ENCODE peak calls at places on chromosomes 1 and 21, in five cellular contexts. X is GM12865; L is mesendoderm; B is stimulated activated CD8-positive, alpha-beta memory T cell treated with anti-CD3 and anti-CD28 coated beads, Interleukin-2, amount 100 ng/mL, for 1 hour; O is H54. M is an unnamed sample.

GRCh38 chr1:176058686-176059085 is 148.4 kb downstream of the COP1 start:
- DNase-seq in X (no peak), L (peak; percentile 53), B (no peak), O (no peak), M (no peak)

GRCh38 chr1:224381880-224382548 is 25.3 kb downstream of the CNIH4 start:
- DNase-seq in X (no peak), L (no peak), B (no peak), O (no peak), M (no peak)

GRCh38 chr1:54804471-54805132 is 3.5 kb upstream of the TTC22 start:
- DNase-seq in X (peak; percentile 55), L (no peak), B (no peak), O (no peak), M (no peak)

GRCh38 chr1:11977625-11978024 is 2.6 kb upstream of the MFN2 start:
- DNase-seq in X (no peak), L (no peak), B (no peak), O (no peak), M (no peak)

GRCh38 chr21:42187976-42188653 is 30.8 kb upstream of the ABCG1 start:
- DNase-seq in X (peak; percentile 94), L (no peak), B (peak; percentile 67), O (no peak), M (no peak)

GRCh38 chr1:153697873-153698647 is 19.6 kb downstream of the NPR1 start:
- DNase-seq in X (peak; percentile 18), L (peak; percentile 67), B (no peak), O (no peak), M (no peak)

GRCh38 chr1:41674501-41674900 is 190.0 kb upstream of the EDN2 start:
- DNase-seq in X (no peak), L (no peak), B (no peak), O (no peak), M (no peak)

GRCh38 chr21:46213620-46214286 is 14.8 kb downstream of the LSS start:
- DNase-seq in X (no peak), L (no peak), B (no peak), O (no peak), M (no peak)

GRCh38 chr1:178086294-178087255 is 7.3 kb upstream of the RASAL2 start:
- DNase-seq in X (no peak), L (no peak), B (no peak), O (no peak), M (no peak)

GRCh38 chr1:41917051-41917530 is 1.6 kb downstream of the HIVEP3 start:
- DNase-seq in X (no peak), L (no peak), B (no peak), O (no peak), M (no peak)

GRCh38 chr1:225996946-225997545 is 2.1 kb downstream of the SDE2 start:
- DNase-seq in X (peak; percentile 52), L (no peak), B (no peak), O (no peak), M (no peak)

GRCh38 chr1:183048087-183049085 is 25.2 kb downstream of the LAMC1 start:
- DNase-seq in X (peak; percentile 86), L (no peak), B (no peak), O (no peak), M (no peak)

GRCh38 chr1:44421374-44422028 is 16.4 kb downstream of the RNF220 start:
- DNase-seq in X (no peak), L (no peak), B (no peak), O (no peak), M (no peak)

GRCh38 chr1:203550846-203551245 is 56.9 kb downstream of the OPTC start:
- DNase-seq in X (no peak), L (no peak), B (no peak), O (no peak), M (no peak)

GRCh38 chr1:5617179-5618015 is 374.8 kb downstream of the NPHP4 start:
- DNase-seq in X (no peak), L (no peak), B (no peak), O (no peak), M (no peak)

GRCh38 chr1:189775343-189775742 is 702.3 kb downstream of the BRINP3 start:
- DNase-seq in X (no peak), L (peak; percentile 14), B (no peak), O (peak; percentile 2), M (no peak)

GRCh38 chr1:156549831-156550230 is 22.5 kb downstream of the IQGAP3 start:
- DNase-seq in X (no peak), L (no peak), B (no peak), O (no peak), M (no peak)

GRCh38 chr1:109621402-109622101 is 1.9 kb downstream of the AMPD2 start:
- DNase-seq in X (no peak), L (no peak), B (no peak), O (no peak), M (no peak)

GRCh38 chr1:198132060-198132781 is 24.6 kb upstream of the NEK7 start:
- DNase-seq in X (peak; percentile 34), L (no peak), B (no peak), O (no peak), M (no peak)

GRCh38 chr1:208225954-208226937 is 17.9 kb downstream of the PLXNA2 start:
- DNase-seq in X (no peak), L (no peak), B (no peak), O (no peak), M (no peak)

GRCh38 chr1:20107767-20108166 is 11.6 kb downstream of the PLA2G2D start:
- DNase-seq in X (no peak), L (peak; percentile 26), B (no peak), O (no peak), M (no peak)

GRCh38 chr1:183991360-183992155 is 46.0 kb downstream of the COLGALT2 start:
- DNase-seq in X (no peak), L (no peak), B (no peak), O (no peak), M (no peak)

GRCh38 chr1:24149854-24150227 is 6.9 kb upstream of the IL22RA1 start:
- DNase-seq in X (no peak), L (no peak), B (no peak), O (peak; percentile 40), M (no peak)

GRCh38 chr1:83967336-83967735 is 31.6 kb downstream of the TTLL7 start:
- DNase-seq in X (no peak), L (no peak), B (no peak), O (no peak), M (no peak)

GRCh38 chr1:79079770-79080169 is 73.2 kb upstream of the ADGRL4 start:
- DNase-seq in X (no peak), L (peak; percentile 91), B (no peak), O (peak; percentile 4), M (no peak)

GRCh38 chr1:246039585-246039984 is 467.5 kb downstream of the SMYD3 start:
- DNase-seq in X (no peak), L (no peak), B (no peak), O (no peak), M (no peak)

GRCh38 chr1:167057297-167057688 is 32.9 kb downstream of the GPA33 start:
- DNase-seq in X (peak; percentile 75), L (peak; percentile 84), B (no peak), O (peak; percentile 21), M (no peak)

GRCh38 chr1:165376041-165376810 is 19.7 kb upstream of the LMX1A start:
- DNase-seq in X (no peak), L (peak; percentile 91), B (no peak), O (no peak), M (peak; percentile 71)

GRCh38 chr1:43879414-43879813 is 54.2 kb upstream of the ARTN start:
- DNase-seq in X (no peak), L (no peak), B (no peak), O (peak; percentile 53), M (no peak)

M was measured in NCI-H2029.